ENCODE peak calls at places on chromosomes 7 and 10, in six cellular contexts. R, Z, M, K, F and J are unnamed samples.

GRCh38 chr10:77160679-77161078 is 476.9 kb downstream of the KCNMA1 start:
- DNase-seq in M (no peak), Z (no peak), K (no peak), R (no peak), F (no peak), J (no peak)

GRCh38 chr7:108097703-108098102 is 32.5 kb downstream of the LAMB4 start:
- DNase-seq in F (no peak), Z (peak), K (peak), M (no peak), R (peak), J (no peak)

GRCh38 chr7:109136893-109137292 is 567.2 kb downstream of the DNAJB9 start:
- DNase-seq in M (no peak), R (no peak), K (no peak), F (no peak), Z (no peak), J (no peak)

GRCh38 chr7:41292457-41292856 is 410.4 kb downstream of the INHBA start:
- DNase-seq in Z (no peak), K (no peak), M (no peak), F (no peak), R (no peak), J (no peak)

GRCh38 chr10:60358282-60358681 is 31.4 kb downstream of the ANK3 start:
- DNase-seq in R (no peak), F (no peak), M (peak), Z (no peak), K (no peak), J (no peak)

GRCh38 chr10:48603421-48604038 is 1.3 kb downstream of the ARHGAP22 start:
- DNase-seq in R (no peak), M (no peak), Z (no peak), K (no peak), F (no peak), J (no peak)

GRCh38 chr10:116082211-116082610 is 190.8 kb downstream of the GFRA1 start:
- DNase-seq in Z (no peak), F (no peak), K (no peak), M (no peak), R (no peak), J (no peak)

GRCh38 chr10:131452926-131453771 is 141.6 kb upstream of the TCERG1L start:
- DNase-seq in Z (no peak), R (no peak), M (no peak), F (peak), K (no peak), J (no peak)

GRCh38 chr7:137402535-137403258 is 59.2 kb upstream of the PTN start:
- DNase-seq in Z (no peak), M (no peak), K (no peak), R (no peak), F (no peak), J (no peak)

GRCh38 chr7:137696376-137696775 is 150.4 kb downstream of the DGKI start:
- DNase-seq in K (no peak), F (no peak), Z (no peak), R (no peak), M (no peak), J (no peak)

GRCh38 chr7:6520163-6520981 is 30.9 kb downstream of the GRID2IP start:
- DNase-seq in R (no peak), M (no peak), Z (no peak), K (no peak), F (no peak), J (no peak)

GRCh38 chr10:122296363-122297120 is 25.4 kb downstream of the BTBD16 start:
- DNase-seq in Z (no peak), M (peak), R (no peak), F (no peak), K (no peak), J (no peak)

GRCh38 chr7:132578050-132578370 is 1.7 kb upstream of the PLXNA4 start:
- DNase-seq in Z (no peak), M (no peak), R (no peak), K (no peak), F (no peak), J (no peak)

GRCh38 chr7:102916426-102916825 is 3.6 kb downstream of the LRRC17 start:
- DNase-seq in K (no peak), R (no peak), M (no peak), Z (no peak), F (no peak), J (no peak)

GRCh38 chr7:94289071-94289470 is 105.6 kb upstream of the COL1A2 start:
- DNase-seq in R (peak), K (peak), F (peak), M (no peak), Z (peak), J (peak)

GRCh38 chr7:131606346-131607290 is 50.2 kb upstream of the PODXL start:
- DNase-seq in M (no peak), K (no peak), Z (no peak), F (no peak), R (no peak), J (peak)

GRCh38 chr10:21534611-21535493 is 820 bp downstream of the MLLT10 start:
- DNase-seq in R (peak), M (no peak), K (peak), Z (peak), F (no peak), J (peak)

GRCh38 chr7:50353894-50354595 is 49.5 kb downstream of the IKZF1 start:
- DNase-seq in K (no peak), Z (no peak), M (no peak), R (no peak), F (no peak), J (no peak)
- TF ChIP-seq GABPA in K (no peak), Z (no peak), M (no peak), R (no peak), F (no peak), J (no peak)

GRCh38 chr7:128030999-128031681 is at the start of gene LRRC4:
- DNase-seq in F (no peak), R (peak), M (no peak), Z (no peak), K (no peak), J (peak)
- H3K4me3 ChIP-seq in F (peak), R (peak), M (peak), Z (no peak), K (no peak), J (peak)

GRCh38 chr7:40024048-40024447 is 74.0 kb downstream of the CDK13 start:
- DNase-seq in K (no peak), F (no peak), M (no peak), Z (no peak), R (no peak), J (no peak)
- TF ChIP-seq GABPA in K (no peak), F (no peak), M (no peak), Z (no peak), R (no peak), J (no peak)

GRCh38 chr7:142690554-142691182 is 58.6 kb upstream of the PRSS1 start:
- DNase-seq in M (no peak), K (no peak), Z (no peak), F (no peak), R (no peak), J (no peak)
- H3K4me3 ChIP-seq in M (no peak), K (no peak), Z (no peak), F (no peak), R (no peak), J (no peak)

GRCh38 chr10:3926268-3926667 is 141.3 kb upstream of the KLF6 start:
- DNase-seq in F (no peak), Z (no peak), R (no peak), M (no peak), K (peak), J (no peak)

GRCh38 chr10:3926675-3927525 is 141.9 kb upstream of the KLF6 start:
- DNase-seq in M (no peak), K (peak), Z (no peak), F (no peak), R (no peak), J (no peak)

GRCh38 chr10:3925184-3925583 is 140.2 kb upstream of the KLF6 start:
- DNase-seq in F (no peak), Z (no peak), K (no peak), M (no peak), R (no peak), J (no peak)

GRCh38 chr10:3923033-3923432 is 138.0 kb upstream of the KLF6 start:
- DNase-seq in Z (no peak), R (no peak), M (no peak), K (no peak), F (no peak), J (no peak)

GRCh38 chr10:3924344-3924743 is 139.3 kb upstream of the KLF6 start:
- DNase-seq in K (peak), Z (no peak), M (no peak), F (no peak), R (no peak), J (no peak)
- TF ChIP-seq GABPA in K (no peak), Z (no peak), M (no peak), F (no peak), R (no peak), J (no peak)